ENCODE peak calls at places on chromosomes 5 and 9, in eight cellular contexts. D is H1, W is PC-3, O is MM.1S, F is bronchial epithelial cell, A is heart left ventricle, L is left ventricle myocardium inferior, U is transverse colon. I is an unnamed sample.

GRCh38 chr5:141692919-141693848 is 11.2 kb upstream of the ARAP3 start:
- DNase-seq in D (no peak), W (no peak), O (no peak), F (peak; percentile 58), A (no peak), L (no peak), U (no peak), I (peak; percentile 31)

GRCh38 chr9:137836831-137837241 is 40.7 kb upstream of the CACNA1B start:
- DNase-seq in D (no peak), W (no peak), O (no peak), F (no peak), A (no peak), L (no peak), U (no peak), I (no peak)

GRCh38 chr5:13029211-13029610 is 915.3 kb downstream of the DNAH5 start:
- DNase-seq in D (no peak), W (no peak), O (no peak), F (no peak), A (no peak), L (no peak), U (no peak), I (no peak)

GRCh38 chr9:72633966-72634365 is 112.6 kb downstream of the TMC1 start:
- DNase-seq in D (no peak), W (peak; percentile 13), O (no peak), F (peak; percentile 74), A (no peak), L (no peak), U (no peak), I (peak; percentile 73)

GRCh38 chr5:83718195-83718825 is 2.3 kb downstream of the HAPLN1 start:
- DNase-seq in D (no peak), W (peak; percentile 72), O (peak; percentile 69), F (peak; percentile 61), A (no peak), L (no peak), U (peak; percentile 17), I (peak; percentile 72)

GRCh38 chr5:61933787-61934626 is 372.0 kb upstream of the KIF2A start:
- DNase-seq in D (peak; percentile 69), W (peak; percentile 68), O (peak; percentile 56), F (peak; percentile 71), A (peak; percentile 25), L (no peak), U (peak; percentile 58), I (peak; percentile 78)

GRCh38 chr9:114314881-114315722 is 7.8 kb upstream of the ORM1 start:
- DNase-seq in D (peak; percentile 40), W (no peak), O (no peak), F (peak; percentile 25), A (no peak), L (no peak), U (no peak), I (no peak)

GRCh38 chr9:10925896-10926295 is 313.1 kb upstream of the PTPRD start:
- DNase-seq in D (no peak), W (no peak), O (no peak), F (no peak), A (no peak), L (no peak), U (no peak), I (no peak)

GRCh38 chr9:71878327-71879274 is 32.4 kb downstream of the ABHD17B start:
- DNase-seq in D (no peak), W (no peak), O (no peak), F (no peak), A (no peak), L (no peak), U (no peak), I (no peak)

GRCh38 chr9:7377489-7377888 is 422.1 kb downstream of the DMAC1 start:
- DNase-seq in D (no peak), W (no peak), O (no peak), F (no peak), A (no peak), L (no peak), U (no peak), I (no peak)

GRCh38 chr5:73027816-73028215 is 72.0 kb downstream of the FCHO2 start:
- DNase-seq in D (no peak), W (no peak), O (no peak), F (no peak), A (no peak), L (no peak), U (no peak), I (no peak)

GRCh38 chr5:1464096-1464446 is 18.8 kb upstream of the SLC6A3 start:
- DNase-seq in D (no peak), W (no peak), O (no peak), F (no peak), A (peak; percentile 6), L (no peak), U (no peak), I (no peak)

GRCh38 chr9:109310486-109310901 is 10.4 kb downstream of the EPB41L4B start:
- DNase-seq in D (no peak), W (no peak), O (no peak), F (peak; percentile 27), A (no peak), L (no peak), U (no peak), I (no peak)

GRCh38 chr5:139378941-139379361 is 4.1 kb downstream of the SLC23A1 start:
- DNase-seq in D (no peak), W (no peak), O (no peak), F (no peak), A (no peak), L (no peak), U (peak; percentile 2), I (no peak)

GRCh38 chr5:154540600-154540999 is 62.6 kb upstream of the HAND1 start:
- DNase-seq in D (no peak), W (no peak), O (no peak), F (no peak), A (no peak), L (no peak), U (no peak), I (no peak)

DNA sequence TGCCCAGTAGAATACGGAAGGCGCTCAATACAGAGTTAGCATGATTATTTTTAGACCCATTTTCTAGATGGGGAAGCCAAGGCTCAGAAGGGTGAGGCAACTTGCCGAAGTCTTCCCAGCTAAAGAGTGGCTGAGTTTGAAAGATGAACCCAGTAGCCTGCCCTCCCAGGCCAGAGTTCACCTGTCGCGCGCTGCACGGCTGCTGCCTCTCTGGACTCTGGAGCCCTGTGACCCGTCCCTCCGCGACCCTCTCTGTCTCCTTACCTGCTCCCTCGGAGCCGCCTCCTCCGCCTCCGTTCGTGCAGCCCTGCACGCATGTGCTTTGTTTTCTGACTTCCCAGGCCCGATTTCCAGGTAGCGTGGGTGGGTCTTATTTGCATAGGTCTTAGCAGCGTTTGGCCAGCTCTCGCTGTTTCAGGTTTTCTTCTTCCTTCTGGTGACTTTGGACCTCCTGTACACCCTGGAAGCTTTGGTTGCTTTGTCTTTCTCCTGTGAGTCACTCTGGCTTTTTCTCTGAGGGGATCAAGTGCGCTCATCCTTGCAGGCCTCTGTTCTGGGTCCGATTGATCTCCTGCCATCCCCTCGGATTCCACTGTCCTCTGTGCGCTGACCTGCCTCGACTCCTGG is at the start of gene RNF183:
- DNase-seq in D (no peak), W (no peak), O (no peak), F (peak; percentile 3), A (no peak), L (no peak), U (peak; percentile 32), I (no peak)
- TF ChIP-seq CTCF in D (no peak), W (no peak), O (no peak), F (no peak), A (no peak), L (no peak), U (no peak), I (no peak)

GRCh38 chr5:80487829-80488708 is at the start of gene FAM151B:
- DNase-seq in D (peak; percentile 94), W (peak; percentile 94), O (peak; percentile 97), F (peak; percentile 94), A (peak; percentile 82), L (peak; percentile 80), U (peak; percentile 91), I (peak; percentile 97)
- TF ChIP-seq CTCF in D (peak; percentile 37), W (peak; percentile 36), O (peak; percentile 19), F (peak; percentile 38), A (no peak), L (peak; percentile 26), U (no peak), I (peak; percentile 37)

DNA sequence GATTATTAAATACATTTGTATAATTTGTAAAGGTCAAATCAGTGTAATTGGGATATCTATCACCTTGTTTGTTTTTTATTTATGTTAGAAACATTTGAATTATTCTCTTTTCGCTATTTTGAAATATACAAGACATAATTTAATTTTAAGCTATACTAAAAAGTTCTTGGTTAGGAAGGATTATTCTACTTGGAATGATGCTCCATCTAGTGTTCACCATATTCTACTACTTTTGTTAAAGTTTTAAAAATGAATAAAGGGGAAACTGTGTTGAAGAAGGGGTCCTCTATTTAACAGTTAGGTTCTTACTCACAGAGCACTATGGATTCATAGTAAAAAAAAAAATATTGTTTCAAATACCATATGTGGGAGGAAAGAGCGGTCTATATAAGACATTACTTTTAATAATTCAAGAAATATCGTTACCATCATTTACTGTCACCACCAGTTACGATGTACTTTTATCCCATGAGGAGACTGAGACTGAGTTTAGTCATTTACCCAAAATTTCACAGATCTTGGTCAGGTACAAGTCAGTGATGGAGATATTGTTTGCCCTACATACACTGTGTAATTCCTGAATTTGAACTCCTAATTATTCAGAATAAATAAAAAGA is 6.3 kb upstream of the STOM start:
- DNase-seq in D (no peak), W (peak; percentile 34), O (no peak), F (no peak), A (no peak), L (no peak), U (no peak), I (no peak)
- TF ChIP-seq CTCF in D (no peak), W (peak; percentile 66), O (peak; percentile 33), F (no peak), A (peak; percentile 72), L (peak; percentile 66), U (peak; percentile 50), I (peak; percentile 71)

GRCh38 chr5:10262121-10262774 is 12.2 kb downstream of the CCT5 start:
- DNase-seq in D (no peak), W (no peak), O (no peak), F (no peak), A (no peak), L (no peak), U (no peak), I (no peak)

GRCh38 chr5:10261065-10261464 is 11.0 kb downstream of the CCT5 start:
- DNase-seq in D (no peak), W (no peak), O (no peak), F (no peak), A (no peak), L (no peak), U (no peak), I (no peak)

GRCh38 chr5:10262995-10263394 is 12.9 kb downstream of the CCT5 start:
- DNase-seq in D (no peak), W (no peak), O (no peak), F (no peak), A (no peak), L (no peak), U (no peak), I (no peak)

GRCh38 chr5:10257870-10258269 is 7.8 kb downstream of the CCT5 start:
- DNase-seq in D (no peak), W (no peak), O (no peak), F (no peak), A (no peak), L (no peak), U (no peak), I (no peak)

DNA sequence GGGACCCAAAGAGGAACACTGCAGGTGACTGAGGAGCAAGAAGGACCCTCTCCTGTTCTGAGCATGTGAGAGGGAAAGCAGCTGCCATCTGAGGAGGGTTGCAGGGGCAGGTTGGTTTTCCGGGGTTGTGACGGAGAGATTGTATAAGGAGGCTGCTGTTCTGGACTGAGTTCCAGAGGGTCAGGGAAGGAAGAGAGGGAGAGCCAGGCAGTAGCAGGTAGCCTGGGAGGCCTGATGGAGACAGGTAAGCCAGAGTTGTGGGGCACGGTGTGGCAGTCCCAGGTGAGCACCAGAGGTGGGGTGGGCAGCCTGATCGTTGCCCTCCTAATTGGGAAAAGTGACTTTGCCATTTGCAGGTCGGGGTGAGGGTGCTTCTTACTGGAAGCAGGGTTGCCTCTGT is 9.8 kb downstream of the CCT5 start:
- DNase-seq in D (no peak), W (no peak), O (no peak), F (no peak), A (no peak), L (no peak), U (no peak), I (no peak)
- TF ChIP-seq CTCF in D (no peak), W (no peak), O (no peak), F (no peak), A (no peak), L (no peak), U (no peak), I (no peak)